ENCODE peak calls at places on chromosomes 6 and 20, in seven cellular contexts. V is A549, S is WTC11, I is H1, K is HepG2, J is NB4, R is endothelial cell of umbilical vein. Z is an unnamed sample.

GRCh38 chr20:38139919-38140753 is 24.9 kb downstream of the TGM2 start:
- DNase-seq in S (no peak), I (no peak), K (no peak), R (peak), V (no peak), J (peak), Z (no peak)

GRCh38 chr6:81785340-81785739 is 32.9 kb upstream of the TENT5A start:
- DNase-seq in R (no peak), K (no peak), I (no peak), J (no peak), S (no peak), V (no peak), Z (no peak)

GRCh38 chr6:43173496-43174262 is 2.6 kb downstream of the SRF start:
- DNase-seq in J (no peak), R (no peak), K (no peak), V (no peak), I (no peak), S (no peak), Z (no peak)

GRCh38 chr6:134493789-134494188 is 175.9 kb upstream of the SGK1 start:
- DNase-seq in K (no peak), S (no peak), R (no peak), J (no peak), I (no peak), V (no peak), Z (no peak)

GRCh38 chr20:59737073-59737691 is 132.8 kb downstream of the PHACTR3 start:
- DNase-seq in J (no peak), K (no peak), V (no peak), S (no peak), R (no peak), I (no peak), Z (no peak)

GRCh38 chr20:53949319-53949839 is 121.0 kb downstream of the BCAS1 start:
- DNase-seq in V (no peak), R (peak), S (no peak), I (peak), J (peak), K (no peak), Z (no peak)

GRCh38 chr6:170441316-170441715 is 111.8 kb downstream of the PSMB1 start:
- DNase-seq in K (no peak), J (no peak), S (no peak), R (no peak), V (no peak), I (no peak), Z (no peak)

GRCh38 chr20:3771552-3772058 is 4.1 kb upstream of the ADISSP start:
- DNase-seq in I (no peak), V (no peak), K (no peak), J (no peak), S (no peak), R (no peak), Z (no peak)

GRCh38 chr6:112881027-112881426 is 533.9 kb downstream of the RFPL4B start:
- DNase-seq in V (no peak), K (no peak), I (no peak), S (no peak), R (no peak), J (no peak), Z (no peak)

GRCh38 chr6:148854992-148855391 is 108.2 kb downstream of the UST start:
- DNase-seq in S (no peak), I (no peak), K (no peak), R (no peak), V (no peak), J (no peak), Z (no peak)

GRCh38 chr6:16322666-16323312 is 84.4 kb downstream of the GMPR start:
- DNase-seq in I (no peak), V (no peak), R (no peak), K (no peak), S (no peak), J (peak), Z (no peak)

GRCh38 chr20:1838479-1839279 is 56.5 kb upstream of the SIRPA start:
- DNase-seq in J (no peak), V (no peak), K (no peak), S (no peak), R (no peak), I (no peak), Z (no peak)

GRCh38 chr20:1844723-1845523 is 50.3 kb upstream of the SIRPA start:
- DNase-seq in K (no peak), V (no peak), R (peak), S (no peak), I (no peak), J (peak), Z (no peak)

GRCh38 chr20:1840865-1841553 is 54.2 kb upstream of the SIRPA start:
- DNase-seq in R (no peak), K (no peak), S (no peak), V (no peak), I (no peak), J (peak), Z (no peak)

GRCh38 chr20:1842281-1842680 is 52.9 kb upstream of the SIRPA start:
- DNase-seq in K (no peak), S (no peak), J (no peak), R (no peak), I (no peak), V (no peak), Z (no peak)

GRCh38 chr20:1841554-1842140 is 53.6 kb upstream of the SIRPA start:
- DNase-seq in S (no peak), R (no peak), V (no peak), J (peak), I (no peak), K (no peak), Z (no peak)
- TF ChIP-seq MAX in S (no peak), R (no peak), V (no peak), J (no peak), I (no peak), K (no peak), Z (no peak)

DNA sequence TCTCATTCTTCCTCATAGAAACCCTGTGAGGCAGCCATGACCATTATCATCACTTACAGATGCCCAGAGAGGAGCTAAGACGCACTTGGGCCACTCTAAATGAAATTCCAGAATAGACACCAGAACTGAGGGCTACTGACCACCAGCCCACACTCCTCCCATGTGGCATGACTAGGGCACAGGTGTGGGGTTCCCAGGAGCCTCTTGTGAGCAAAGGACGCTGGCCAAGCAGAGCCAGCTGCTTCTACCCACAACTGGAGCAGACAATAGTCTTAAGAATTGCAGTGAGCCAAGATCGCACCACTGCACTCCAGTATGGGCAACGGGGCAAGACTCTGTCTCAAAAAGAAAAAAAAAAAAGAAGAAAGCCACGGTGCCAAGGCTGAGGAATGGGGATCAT is 10.0 kb downstream of the AHCY start:
- DNase-seq in K (no peak), J (no peak), I (no peak), V (no peak), R (no peak), S (no peak), Z (no peak)
- TF ChIP-seq MAX in K (no peak), J (no peak), I (no peak), V (no peak), R (no peak), S (no peak), Z (no peak)

GRCh38 chr6:101294676-101295075 is 98.8 kb upstream of the GRIK2 start:
- DNase-seq in K (no peak), R (no peak), I (no peak), V (no peak), S (no peak), J (no peak), Z (no peak)

GRCh38 chr6:101296184-101296583 is 97.3 kb upstream of the GRIK2 start:
- DNase-seq in V (no peak), S (no peak), J (no peak), R (no peak), I (no peak), K (no peak), Z (no peak)

GRCh38 chr6:101290346-101290745 is 103.2 kb upstream of the GRIK2 start:
- DNase-seq in J (no peak), I (no peak), V (no peak), S (no peak), R (no peak), K (no peak), Z (no peak)

GRCh38 chr6:101294051-101294638 is 99.4 kb upstream of the GRIK2 start:
- DNase-seq in S (no peak), J (no peak), I (no peak), K (no peak), R (no peak), V (no peak), Z (no peak)
- TF ChIP-seq MAX in S (no peak), J (no peak), I (no peak), K (no peak), R (no peak), V (no peak), Z (no peak)

GRCh38 chr20:17169575-17170136 is 57.2 kb upstream of the PCSK2 start:
- DNase-seq in J (no peak), I (no peak), S (no peak), V (no peak), K (peak), R (no peak), Z (no peak)

GRCh38 chr20:17171750-17172149 is 55.1 kb upstream of the PCSK2 start:
- DNase-seq in J (no peak), K (no peak), R (no peak), S (no peak), I (no peak), V (no peak), Z (no peak)

GRCh38 chr20:17172826-17173420 is 53.9 kb upstream of the PCSK2 start:
- DNase-seq in V (no peak), S (no peak), K (no peak), I (no peak), R (no peak), J (no peak), Z (no peak)

DNA sequence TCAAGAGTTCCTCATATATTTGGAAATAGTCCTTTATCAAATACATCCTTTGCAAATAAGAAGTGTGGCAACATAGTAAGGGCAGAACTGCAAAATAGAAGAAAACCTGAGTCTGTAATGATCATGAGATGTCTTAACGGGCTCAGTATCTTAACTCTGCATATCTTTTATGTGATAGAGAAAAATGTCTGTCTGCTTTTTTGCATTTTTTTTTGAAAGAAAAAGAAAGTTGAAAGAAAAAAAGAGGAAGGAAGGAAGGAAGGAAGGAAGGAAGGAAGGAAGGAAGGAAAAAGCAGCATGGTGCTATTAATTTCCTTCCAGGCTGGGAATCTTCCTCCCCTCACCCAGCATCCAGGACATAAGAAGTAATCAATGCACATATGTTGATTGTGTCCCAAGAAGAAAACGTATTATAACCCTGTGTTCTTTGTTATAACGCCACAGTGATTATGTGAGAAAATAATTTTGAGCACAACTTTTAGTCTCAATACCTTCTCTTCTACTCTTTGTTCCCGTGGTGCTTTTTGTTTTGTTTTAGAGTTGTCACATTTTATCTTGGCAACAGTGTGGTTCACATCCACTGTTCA is 58.7 kb upstream of the PCSK2 start:
- DNase-seq in V (no peak), R (no peak), K (no peak), S (no peak), J (no peak), I (no peak), Z (no peak)
- TF ChIP-seq MAX in V (no peak), R (no peak), K (no peak), S (no peak), J (no peak), I (no peak), Z (no peak)

DNA sequence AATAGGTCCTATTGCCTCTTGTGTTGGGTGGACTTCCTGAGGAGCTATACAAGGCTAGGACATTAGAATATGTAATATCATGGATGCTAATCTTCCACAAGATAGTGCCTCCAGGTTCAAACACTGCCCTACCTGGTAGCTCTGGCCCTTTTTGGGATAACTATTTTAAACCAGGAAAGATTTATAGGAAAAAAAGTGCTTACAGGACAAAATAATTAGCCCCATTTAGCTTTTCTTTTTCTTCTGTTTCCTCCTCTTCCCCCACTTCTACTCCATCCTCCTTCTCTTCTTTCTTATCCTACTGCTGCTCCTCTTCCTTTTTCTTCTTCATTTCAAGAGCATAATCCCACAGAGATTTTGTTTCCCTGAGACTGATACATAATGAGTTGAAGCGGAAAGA is 967.4 kb downstream of the PHF3 start:
- DNase-seq in I (no peak), S (no peak), J (no peak), K (no peak), V (no peak), R (no peak), Z (no peak)
- TF ChIP-seq MAX in I (no peak), S (no peak), J (no peak), K (no peak), V (no peak), R (no peak), Z (no peak)

GRCh38 chr6:10099648-10100047 is 315.2 kb downstream of the TFAP2A start:
- DNase-seq in R (no peak), I (no peak), J (peak), V (no peak), S (no peak), K (no peak), Z (no peak)

GRCh38 chr6:10099086-10099499 is 315.8 kb downstream of the TFAP2A start:
- DNase-seq in V (no peak), S (peak), R (no peak), J (peak), K (no peak), I (peak), Z (no peak)

DNA sequence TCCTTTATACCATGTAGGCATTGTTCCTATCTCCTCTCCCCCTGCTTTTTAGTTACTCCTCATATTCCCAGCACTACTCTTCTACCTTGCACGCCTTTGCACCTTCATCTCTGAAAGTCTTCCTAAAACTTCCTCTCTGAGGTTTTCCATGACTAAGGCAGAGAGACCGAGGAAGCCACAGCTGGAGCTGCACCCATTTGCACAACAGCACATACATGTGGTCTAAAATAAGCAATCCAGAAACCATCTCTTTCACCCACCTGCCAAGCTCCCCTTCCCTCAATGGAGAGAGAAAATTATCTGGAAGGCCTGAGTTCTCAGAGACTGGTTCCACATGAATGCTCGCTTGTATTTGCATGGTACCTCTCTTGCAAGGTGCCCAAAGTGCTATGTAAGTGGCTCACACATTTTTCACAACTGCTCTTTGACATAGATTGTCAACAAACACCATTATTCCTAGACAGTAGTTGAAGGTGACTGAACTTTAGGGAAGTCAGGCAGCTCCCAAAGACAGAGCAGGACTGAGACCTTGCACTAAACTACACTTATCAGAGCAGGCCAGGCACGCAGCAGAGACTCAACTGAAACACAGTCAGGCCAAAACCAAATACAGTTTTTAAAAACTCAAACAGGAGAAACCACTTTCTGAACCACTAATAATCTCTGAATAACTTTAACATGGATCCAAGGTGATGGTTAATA is 313.2 kb downstream of the TFAP2A start:
- DNase-seq in V (no peak), K (no peak), R (no peak), I (no peak), S (no peak), J (peak), Z (no peak)
- TF ChIP-seq MAX in V (no peak), K (no peak), R (no peak), I (no peak), S (no peak), J (no peak), Z (no peak)

DNA sequence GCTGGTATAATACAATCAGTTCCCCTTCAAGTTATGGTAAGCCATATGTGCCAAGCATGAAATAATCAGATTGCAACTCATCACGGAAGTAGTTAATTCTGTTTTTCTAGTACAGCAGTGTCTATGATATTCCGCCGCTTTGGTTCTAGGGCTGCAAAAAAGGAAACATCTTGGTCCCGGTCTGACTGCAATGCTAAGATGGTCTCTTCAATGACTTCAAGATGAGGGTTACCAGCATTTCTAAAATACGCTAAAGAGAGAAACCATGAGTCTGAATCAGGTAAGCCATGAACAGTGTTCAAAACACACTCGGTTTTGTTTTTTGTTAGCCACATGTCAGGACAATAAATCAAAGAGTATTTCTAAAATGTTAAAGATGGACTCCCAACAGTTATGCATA is 3.2 kb upstream of the ANKRD60 start:
- DNase-seq in K (peak), V (no peak), I (no peak), J (no peak), S (no peak), R (no peak), Z (no peak)
- TF ChIP-seq MAX in K (no peak), V (no peak), I (no peak), J (no peak), S (no peak), R (no peak), Z (no peak)

Z was measured in HCT116.